ENCODE peak calls at places on chromosomes 4 and X, in seven cellular contexts. One of them, this sample, is unnamed.

GRCh38 chr4:7648813-7649395 is 214.2 kb upstream of the PSAPL1 start:
- DNase-seq in mesenchymal stem cell: no peak
- DNase-seq in trophoblast cell: no peak
- DNase-seq in IMR-90: no peak
- DNase-seq in neuronal stem cell: no peak
- DNase-seq in mesendoderm: no peak
- DNase-seq in H1: no peak
- DNase-seq in this sample: no peak

GRCh38 chr4:26860157-26860921 is at the start of gene STIM2:
- DNase-seq in neuronal stem cell: peak
- DNase-seq in trophoblast cell: peak
- DNase-seq in mesendoderm: peak
- DNase-seq in IMR-90: peak
- DNase-seq in H1: peak
- DNase-seq in mesenchymal stem cell: peak
- DNase-seq in this sample: peak

GRCh38 chrX:77174680-77175336 is 272.4 kb upstream of the FGF16 start:
- DNase-seq in mesendoderm: peak
- DNase-seq in trophoblast cell: no peak
- DNase-seq in IMR-90: no peak
- DNase-seq in neuronal stem cell: no peak
- DNase-seq in mesenchymal stem cell: no peak
- DNase-seq in H1: no peak
- DNase-seq in this sample: no peak

GRCh38 chrX:137052641-137053235 is 18.9 kb upstream of the GPR101 start:
- DNase-seq in IMR-90: no peak
- DNase-seq in mesendoderm: no peak
- DNase-seq in trophoblast cell: no peak
- DNase-seq in neuronal stem cell: no peak
- DNase-seq in mesenchymal stem cell: no peak
- DNase-seq in H1: no peak
- DNase-seq in this sample: peak

GRCh38 chr4:1285151-1285789 is 4.4 kb upstream of the MAEA start:
- DNase-seq in mesenchymal stem cell: no peak
- DNase-seq in mesendoderm: no peak
- DNase-seq in H1: no peak
- DNase-seq in neuronal stem cell: no peak
- DNase-seq in trophoblast cell: no peak
- DNase-seq in IMR-90: no peak
- DNase-seq in this sample: peak

GRCh38 chr4:16505726-16506125 is 279.5 kb upstream of the TAPT1 start:
- DNase-seq in IMR-90: peak
- DNase-seq in neuronal stem cell: peak
- DNase-seq in trophoblast cell: peak
- DNase-seq in mesendoderm: peak
- DNase-seq in H1: peak
- DNase-seq in mesenchymal stem cell: peak
- DNase-seq in this sample: peak

GRCh38 chr4:78768447-78769177 is 7.5 kb upstream of the BMP2K start:
- DNase-seq in mesenchymal stem cell: peak
- DNase-seq in trophoblast cell: peak
- DNase-seq in mesendoderm: no peak
- DNase-seq in neuronal stem cell: no peak
- DNase-seq in IMR-90: peak
- DNase-seq in H1: no peak
- DNase-seq in this sample: no peak

GRCh38 chr4:21596521-21596920 is 352.1 kb downstream of the KCNIP4 start:
- DNase-seq in mesendoderm: no peak
- DNase-seq in mesenchymal stem cell: no peak
- DNase-seq in neuronal stem cell: no peak
- DNase-seq in IMR-90: no peak
- DNase-seq in H1: no peak
- DNase-seq in trophoblast cell: no peak
- DNase-seq in this sample: no peak

GRCh38 chrX:67426946-67427345 is 116.9 kb upstream of the AR start:
- DNase-seq in neuronal stem cell: no peak
- DNase-seq in IMR-90: no peak
- DNase-seq in trophoblast cell: no peak
- DNase-seq in H1: no peak
- DNase-seq in mesendoderm: peak
- DNase-seq in mesenchymal stem cell: no peak
- DNase-seq in this sample: no peak

GRCh38 chr4:71571346-71571745 is 212.5 kb downstream of the GC start:
- DNase-seq in mesendoderm: no peak
- DNase-seq in trophoblast cell: no peak
- DNase-seq in mesenchymal stem cell: no peak
- DNase-seq in IMR-90: no peak
- DNase-seq in H1: no peak
- DNase-seq in neuronal stem cell: no peak
- DNase-seq in this sample: no peak

GRCh38 chr4:151169223-151169622 is 69.8 kb downstream of the RPS3A start:
- DNase-seq in neuronal stem cell: peak
- DNase-seq in mesendoderm: peak
- DNase-seq in IMR-90: peak
- DNase-seq in trophoblast cell: no peak
- DNase-seq in mesenchymal stem cell: peak
- DNase-seq in H1: no peak
- DNase-seq in this sample: no peak

GRCh38 chrX:69556094-69557011 is 52.2 kb downstream of the NALF2 start:
- DNase-seq in H1: peak
- DNase-seq in mesendoderm: peak
- DNase-seq in IMR-90: no peak
- DNase-seq in trophoblast cell: peak
- DNase-seq in neuronal stem cell: peak
- DNase-seq in mesenchymal stem cell: peak
- DNase-seq in this sample: peak

GRCh38 chr4:3816256-3816825 is 50.2 kb downstream of the ADRA2C start:
- DNase-seq in mesendoderm: no peak
- DNase-seq in H1: no peak
- DNase-seq in trophoblast cell: no peak
- DNase-seq in IMR-90: no peak
- DNase-seq in neuronal stem cell: no peak
- DNase-seq in mesenchymal stem cell: no peak
- DNase-seq in this sample: no peak

GRCh38 chrX:41086627-41086932 is 1.3 kb downstream of the USP9X start:
- DNase-seq in mesendoderm: no peak
- DNase-seq in trophoblast cell: no peak
- DNase-seq in mesenchymal stem cell: no peak
- DNase-seq in neuronal stem cell: no peak
- DNase-seq in H1: no peak
- DNase-seq in IMR-90: no peak
- DNase-seq in this sample: no peak

GRCh38 chrX:93874554-93874953 is 200.5 kb downstream of the FAM133A start:
- DNase-seq in mesenchymal stem cell: peak
- DNase-seq in neuronal stem cell: peak
- DNase-seq in IMR-90: no peak
- DNase-seq in mesendoderm: peak
- DNase-seq in trophoblast cell: peak
- DNase-seq in H1: peak
- DNase-seq in this sample: peak

GRCh38 chrX:12425496-12425895 is 287.2 kb downstream of the FRMPD4 start:
- DNase-seq in neuronal stem cell: no peak
- DNase-seq in H1: no peak
- DNase-seq in mesendoderm: no peak
- DNase-seq in trophoblast cell: no peak
- DNase-seq in IMR-90: no peak
- DNase-seq in mesenchymal stem cell: no peak
- DNase-seq in this sample: no peak

GRCh38 chrX:40149286-40150175 is 51.8 kb upstream of the BCOR start:
- DNase-seq in neuronal stem cell: no peak
- DNase-seq in trophoblast cell: no peak
- DNase-seq in H1: peak
- DNase-seq in IMR-90: no peak
- DNase-seq in mesenchymal stem cell: no peak
- DNase-seq in mesendoderm: no peak
- DNase-seq in this sample: peak

GRCh38 chrX:134761788-134762187 is 103.5 kb upstream of the PLAC1 start:
- DNase-seq in mesenchymal stem cell: no peak
- DNase-seq in mesendoderm: peak
- DNase-seq in IMR-90: no peak
- DNase-seq in H1: no peak
- DNase-seq in trophoblast cell: peak
- DNase-seq in neuronal stem cell: no peak
- DNase-seq in this sample: no peak

GRCh38 chrX:22520128-22520828 is 247.6 kb downstream of the CBLL2 start:
- DNase-seq in trophoblast cell: no peak
- DNase-seq in IMR-90: no peak
- DNase-seq in mesenchymal stem cell: no peak
- DNase-seq in mesendoderm: peak
- DNase-seq in neuronal stem cell: no peak
- DNase-seq in H1: no peak
- DNase-seq in this sample: no peak

GRCh38 chr4:177483271-177483670 is 41.0 kb upstream of the AGA start:
- DNase-seq in mesenchymal stem cell: no peak
- DNase-seq in H1: no peak
- DNase-seq in IMR-90: peak
- DNase-seq in mesendoderm: no peak
- DNase-seq in trophoblast cell: no peak
- DNase-seq in neuronal stem cell: no peak
- DNase-seq in this sample: no peak

GRCh38 chr4:53119685-53120084 is 246.2 kb downstream of the SCFD2 start:
- DNase-seq in IMR-90: peak
- DNase-seq in mesendoderm: peak
- DNase-seq in trophoblast cell: peak
- DNase-seq in mesenchymal stem cell: peak
- DNase-seq in H1: no peak
- DNase-seq in neuronal stem cell: peak
- DNase-seq in this sample: peak

GRCh38 chrX:480861-481417 is 94.2 kb upstream of the PPP2R3B start:
- DNase-seq in H1: no peak
- DNase-seq in mesenchymal stem cell: no peak
- DNase-seq in IMR-90: no peak
- DNase-seq in trophoblast cell: no peak
- DNase-seq in neuronal stem cell: no peak
- DNase-seq in mesendoderm: no peak
- DNase-seq in this sample: no peak

GRCh38 chr4:124055896-124056295 is 656.6 kb downstream of the ANKRD50 start:
- DNase-seq in H1: no peak
- DNase-seq in mesendoderm: no peak
- DNase-seq in neuronal stem cell: no peak
- DNase-seq in trophoblast cell: no peak
- DNase-seq in IMR-90: peak
- DNase-seq in mesenchymal stem cell: no peak
- DNase-seq in this sample: no peak

DNA sequence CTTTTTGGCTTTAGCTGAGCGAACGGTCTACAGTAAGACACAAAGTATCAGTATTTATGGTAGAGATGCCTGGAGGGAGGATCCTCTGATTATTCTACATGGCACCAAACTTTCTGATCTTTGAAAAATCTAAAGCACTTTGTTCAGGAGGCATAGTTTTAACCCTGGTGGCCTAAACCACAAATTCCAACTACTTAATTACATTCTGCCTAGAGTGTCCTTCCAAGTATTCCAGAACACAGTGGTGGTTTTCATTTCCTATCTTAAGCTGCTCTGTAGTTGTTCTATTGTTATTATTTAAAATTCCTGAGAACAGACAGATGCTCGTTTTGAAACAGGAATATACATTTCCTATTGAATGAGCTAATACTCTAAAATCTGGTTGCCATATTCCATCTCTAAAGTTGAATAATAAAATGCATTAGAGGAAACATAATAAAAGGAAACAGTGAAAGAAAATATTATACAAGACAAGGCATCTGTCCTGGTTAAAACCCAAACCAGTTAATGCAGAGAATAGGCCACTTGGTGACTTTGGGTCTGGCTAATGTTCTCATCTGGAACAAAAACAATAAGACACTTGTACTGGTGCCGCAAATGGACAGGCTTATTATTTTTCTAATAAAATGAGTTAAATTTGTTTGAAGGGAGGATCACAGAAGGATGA is 657.4 kb downstream of the SPRY1 start:
- DNase-seq in trophoblast cell: no peak
- DNase-seq in mesendoderm: no peak
- DNase-seq in neuronal stem cell: no peak
- DNase-seq in IMR-90: peak
- DNase-seq in H1: no peak
- DNase-seq in mesenchymal stem cell: peak
- DNase-seq in this sample: no peak
- H3K18ac ChIP-seq in trophoblast cell: no peak
- H3K18ac ChIP-seq in mesendoderm: no peak
- H3K18ac ChIP-seq in neuronal stem cell: no peak
- H3K18ac ChIP-seq in IMR-90: peak
- H3K18ac ChIP-seq in H1: no peak
- H3K18ac ChIP-seq in mesenchymal stem cell: peak
- H3K18ac ChIP-seq in this sample: no peak

DNA sequence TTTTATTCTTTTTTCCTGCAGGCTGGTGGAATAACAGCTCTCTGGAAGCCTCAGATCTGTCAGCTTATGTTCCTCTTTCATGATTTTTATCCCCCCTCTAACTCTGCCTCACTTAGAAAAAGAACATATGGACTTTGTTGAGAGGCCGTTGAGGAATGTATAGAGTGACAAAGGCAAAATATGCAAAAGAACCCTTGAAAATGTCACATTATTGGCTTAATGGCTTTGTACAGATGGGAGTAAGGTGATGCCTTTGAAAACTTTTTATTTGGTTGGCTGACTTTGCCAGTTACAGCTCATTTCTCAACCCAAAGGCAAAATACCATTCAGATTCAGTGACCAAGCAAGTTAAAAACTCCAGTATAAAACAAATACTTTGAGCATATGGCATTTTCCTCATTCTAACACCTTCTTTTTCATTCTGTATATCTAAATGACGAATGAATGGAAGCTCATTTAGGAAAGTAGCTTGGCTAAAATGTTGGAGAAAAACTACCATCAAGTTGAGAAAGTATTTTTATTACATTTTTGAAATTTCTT is 111.0 kb downstream of the RNF150 start:
- DNase-seq in trophoblast cell: no peak
- DNase-seq in IMR-90: no peak
- DNase-seq in mesendoderm: no peak
- DNase-seq in mesenchymal stem cell: no peak
- DNase-seq in H1: no peak
- DNase-seq in neuronal stem cell: no peak
- DNase-seq in this sample: no peak
- H3K23ac ChIP-seq in trophoblast cell: no peak
- H3K23ac ChIP-seq in IMR-90: no peak
- H3K23ac ChIP-seq in mesendoderm: no peak
- H3K23ac ChIP-seq in mesenchymal stem cell: no peak
- H3K23ac ChIP-seq in H1: no peak
- H3K23ac ChIP-seq in neuronal stem cell: no peak
- H3K23ac ChIP-seq in this sample: no peak

DNA sequence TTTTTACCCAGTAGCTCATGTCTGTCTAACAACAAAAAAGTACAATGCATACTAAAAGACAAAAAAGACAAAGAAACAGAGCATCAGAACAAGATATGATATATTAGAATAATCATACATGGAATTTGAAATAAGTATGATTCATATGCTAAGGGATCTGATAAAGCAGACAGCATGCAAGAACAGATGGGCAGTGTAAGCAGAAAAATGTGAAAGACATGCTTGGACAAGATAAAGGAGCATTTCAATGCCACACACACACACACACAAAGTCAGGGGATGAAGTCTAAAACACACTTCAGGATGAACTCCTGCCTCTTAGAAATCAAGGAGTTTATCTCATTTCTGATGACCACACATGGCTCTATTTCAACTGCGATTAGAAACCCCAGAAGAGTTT is 649.6 kb upstream of the NDST4 start:
- DNase-seq in neuronal stem cell: no peak
- DNase-seq in IMR-90: no peak
- DNase-seq in trophoblast cell: peak
- DNase-seq in mesenchymal stem cell: no peak
- DNase-seq in mesendoderm: no peak
- DNase-seq in H1: no peak
- DNase-seq in this sample: no peak
- H3K18ac ChIP-seq in neuronal stem cell: no peak
- H3K18ac ChIP-seq in IMR-90: no peak
- H3K18ac ChIP-seq in trophoblast cell: no peak
- H3K18ac ChIP-seq in mesenchymal stem cell: no peak
- H3K18ac ChIP-seq in mesendoderm: no peak
- H3K18ac ChIP-seq in H1: no peak
- H3K18ac ChIP-seq in this sample: no peak

GRCh38 chr4:159770398-159770797 is 667.5 kb downstream of the RAPGEF2 start:
- DNase-seq in trophoblast cell: no peak
- DNase-seq in IMR-90: no peak
- DNase-seq in neuronal stem cell: no peak
- DNase-seq in mesendoderm: no peak
- DNase-seq in H1: no peak
- DNase-seq in mesenchymal stem cell: no peak
- DNase-seq in this sample: no peak
- H3K23ac ChIP-seq in trophoblast cell: no peak
- H3K23ac ChIP-seq in IMR-90: no peak
- H3K23ac ChIP-seq in neuronal stem cell: no peak
- H3K23ac ChIP-seq in mesendoderm: no peak
- H3K23ac ChIP-seq in H1: no peak
- H3K23ac ChIP-seq in mesenchymal stem cell: no peak
- H3K23ac ChIP-seq in this sample: no peak